ENCODE peak calls at places on chromosomes 7 and 10, in eight cellular contexts. N is activated naive CD8-positive, alpha-beta T cell treated with anti-CD3 and anti-CD28 coated beads, Interleukin-2, amount 50 U/mL, for 24 hours; P is cardiac fibroblast; U is stimulated activated CD4-positive, alpha-beta T cell treated with anti-CD3 and anti-CD28 coated beads, TNF-alpha, amount 100 ng/mL, for 48 hours; F is activated CD4-positive, alpha-beta memory T cell treated with anti-CD3 and anti-CD28 coated beads, Interleukin-2, amount 10 ng/mL, durations not matched to agents 7 days and 5 days; B is foreskin keratinocyte; V is NCI-H460; X is stimulated activated CD8-positive, alpha-beta memory T cell treated with anti-CD3 and anti-CD28 coated beads, Interleukin-2, amount 100 ng/mL, for 1 hour. L is an unnamed sample.

GRCh38 chr10:79932307-79932706 is 16.6 kb downstream of the SFTPD start:
- DNase-seq in F (no peak), N (no peak), P (no peak), U (no peak), X (no peak), B (no peak), V (no peak), L (no peak)

GRCh38 chr10:103930449-103930848 is 12.5 kb upstream of the STN1 start:
- DNase-seq in P (no peak), F (no peak), V (no peak), B (no peak), X (no peak), U (no peak), N (no peak), L (no peak)

GRCh38 chr7:120964088-120964487 is 13.5 kb downstream of the ING3 start:
- DNase-seq in N (no peak), P (no peak), B (no peak), X (no peak), F (no peak), V (no peak), U (no peak), L (no peak)

GRCh38 chr10:35447693-35448407 is 111.5 kb downstream of the CCNY start:
- DNase-seq in F (peak; percentile 26), B (peak; percentile 66), N (no peak), V (no peak), X (no peak), P (peak; percentile 90), U (no peak), L (peak; percentile 68)

GRCh38 chr7:137754076-137754851 is 92.5 kb downstream of the DGKI start:
- DNase-seq in F (no peak), V (no peak), B (no peak), U (no peak), X (no peak), P (peak; percentile 14), N (no peak), L (no peak)

GRCh38 chr10:978826-979421 is 9.3 kb upstream of the GTPBP4 start:
- DNase-seq in V (no peak), B (no peak), P (no peak), X (no peak), U (no peak), N (no peak), F (no peak), L (no peak)

GRCh38 chr7:72016574-72016973 is 395.6 kb downstream of the CALN1 start:
- DNase-seq in N (no peak), U (no peak), P (no peak), B (no peak), X (no peak), V (no peak), F (no peak), L (no peak)

GRCh38 chr10:93412801-93413200 is 69.3 kb downstream of the MYOF start:
- DNase-seq in P (no peak), F (no peak), X (no peak), V (no peak), N (no peak), U (no peak), B (no peak), L (no peak)

GRCh38 chr7:42151309-42151708 is 85.7 kb downstream of the GLI3 start:
- DNase-seq in F (no peak), N (no peak), B (no peak), P (peak; percentile 50), V (no peak), X (no peak), U (no peak), L (no peak)

GRCh38 chr7:1539346-1540321 is 9.1 kb downstream of the MAFK start:
- DNase-seq in V (no peak), U (no peak), B (no peak), X (no peak), P (no peak), N (no peak), F (no peak), L (no peak)

GRCh38 chr7:50730459-50731400 is 52.0 kb downstream of the GRB10 start:
- DNase-seq in V (no peak), X (no peak), U (no peak), N (no peak), B (no peak), P (no peak), F (no peak), L (no peak)

GRCh38 chr7:106779877-106780276 is 85.2 kb upstream of the PIK3CG start:
- DNase-seq in P (no peak), X (no peak), B (no peak), N (no peak), U (no peak), V (no peak), F (no peak), L (no peak)

L was measured in RWPE1.